ENCODE peak calls at places on chromosome 21, in eight cellular contexts. Q, Z, D, C, H, K, P and V are unnamed samples.

GRCh38 chr21:39483917-39484316 is 32.1 kb downstream of the SH3BGR start:
- DNase-seq in Q (no peak), Z (peak; percentile 17), D (peak; percentile 17), C (peak; percentile 61), H (no peak), K (no peak), P (no peak), V (no peak)

GRCh38 chr21:32612075-32612998 is at the start of gene CFAP298:
- DNase-seq in Q (peak; percentile 93), Z (peak; percentile 92), D (peak; percentile 98), C (peak; percentile 97), H (peak; percentile 82), K (peak; percentile 73), P (peak; percentile 90), V (peak; percentile 92)

GRCh38 chr21:41895643-41896493 is 16.7 kb upstream of the PRDM15 start:
- DNase-seq in Q (no peak), Z (no peak), D (no peak), C (no peak), H (peak; percentile 45), K (peak; percentile 43), P (no peak), V (no peak)

GRCh38 chr21:33300701-33301631 is 23.8 kb upstream of the IFNAR1 start:
- DNase-seq in Q (peak; percentile 87), Z (peak; percentile 23), D (peak; percentile 36), C (peak; percentile 77), H (no peak), K (no peak), P (no peak), V (peak; percentile 48)

GRCh38 chr21:33395866-33396265 is 7.3 kb upstream of the IFNGR2 start:
- DNase-seq in Q (no peak), Z (peak; percentile 71), D (peak; percentile 52), C (peak; percentile 97), H (no peak), K (no peak), P (no peak), V (no peak)

GRCh38 chr21:44724166-44724565 is 12.8 kb upstream of the TSPEAR start:
- DNase-seq in Q (no peak), Z (no peak), D (no peak), C (no peak), H (no peak), K (no peak), P (no peak), V (no peak)

GRCh38 chr21:45831991-45832740 is 149.4 kb upstream of the COL6A1 start:
- DNase-seq in Q (no peak), Z (peak; percentile 35), D (peak; percentile 56), C (no peak), H (no peak), K (no peak), P (no peak), V (no peak)

GRCh38 chr21:43021191-43021590 is 46.8 kb downstream of the PKNOX1 start:
- DNase-seq in Q (no peak), Z (no peak), D (peak; percentile 88), C (no peak), H (no peak), K (no peak), P (no peak), V (no peak)

GRCh38 chr21:44434936-44435635 is 20.2 kb upstream of the LRRC3 start:
- DNase-seq in Q (no peak), Z (no peak), D (no peak), C (no peak), H (no peak), K (no peak), P (no peak), V (no peak)

GRCh38 chr21:31894441-31894840 is 21.6 kb downstream of the HUNK start:
- DNase-seq in Q (no peak), Z (no peak), D (no peak), C (no peak), H (no peak), K (no peak), P (no peak), V (peak; percentile 50)

GRCh38 chr21:26487981-26488480 is 85.1 kb downstream of the CYYR1 start:
- DNase-seq in Q (no peak), Z (no peak), D (no peak), C (no peak), H (no peak), K (no peak), P (no peak), V (no peak)

GRCh38 chr21:31611445-31611844 is 48.0 kb upstream of the SOD1 start:
- DNase-seq in Q (no peak), Z (no peak), D (no peak), C (no peak), H (no peak), K (no peak), P (no peak), V (no peak)

GRCh38 chr21:41901099-41901498 is 22.0 kb upstream of the PRDM15 start:
- DNase-seq in Q (no peak), Z (no peak), D (no peak), C (no peak), H (no peak), K (no peak), P (no peak), V (no peak)

GRCh38 chr21:44925027-44925755 is 4.5 kb upstream of the ITGB2 start:
- DNase-seq in Q (peak; percentile 56), Z (peak; percentile 20), D (peak; percentile 58), C (no peak), H (no peak), K (no peak), P (no peak), V (no peak)

GRCh38 chr21:42058631-42059111 is 12.4 kb upstream of the UMODL1 start:
- DNase-seq in Q (no peak), Z (no peak), D (no peak), C (no peak), H (no peak), K (no peak), P (no peak), V (no peak)

GRCh38 chr21:34819357-34819999 is 150.7 kb downstream of the CLIC6 start:
- DNase-seq in Q (no peak), Z (no peak), D (peak; percentile 55), C (no peak), H (no peak), K (no peak), P (no peak), V (peak; percentile 62)

GRCh38 chr21:34692458-34693020 is 23.7 kb downstream of the CLIC6 start:
- DNase-seq in Q (no peak), Z (no peak), D (no peak), C (no peak), H (no peak), K (no peak), P (no peak), V (no peak)

GRCh38 chr21:35050348-35051286 is 1.5 kb upstream of the RUNX1 start:
- DNase-seq in Q (peak; percentile 72), Z (no peak), D (peak; percentile 39), C (no peak), H (no peak), K (no peak), P (no peak), V (no peak)

GRCh38 chr21:21714396-21714795 is 716.2 kb downstream of the NCAM2 start:
- DNase-seq in Q (no peak), Z (peak; percentile 90), D (peak; percentile 87), C (peak; percentile 82), H (no peak), K (no peak), P (no peak), V (peak; percentile 31)